ENCODE peak calls at places on chromosomes 16 and 17, in seven cellular contexts. C, Y, B, I, D, G and S are unnamed samples.

GRCh38 chr16:12082207-12082606 is 105.7 kb downstream of the SNX29 start:
- DNase-seq in C (no peak), Y (no peak), B (no peak), I (no peak), D (no peak), G (no peak), S (no peak)

GRCh38 chr17:33389506-33390141 is 96.5 kb upstream of the ASIC2 start:
- DNase-seq in C (no peak), Y (no peak), B (no peak), I (no peak), D (no peak), G (no peak), S (no peak)

GRCh38 chr16:54879681-54880080 is 51.0 kb upstream of the IRX5 start:
- DNase-seq in C (no peak), Y (no peak), B (no peak), I (peak), D (no peak), G (no peak), S (no peak)

GRCh38 chr17:30808785-30809286 is 15.7 kb downstream of the CRLF3 start:
- DNase-seq in C (no peak), Y (no peak), B (no peak), I (no peak), D (no peak), G (no peak), S (no peak)

GRCh38 chr16:23359092-23359760 is 57.1 kb downstream of the SCNN1B start:
- DNase-seq in C (no peak), Y (no peak), B (no peak), I (peak), D (no peak), G (no peak), S (no peak)

GRCh38 chr17:9611557-9611956 is 33.8 kb upstream of the USP43 start:
- DNase-seq in C (no peak), Y (no peak), B (no peak), I (no peak), D (no peak), G (no peak), S (no peak)

GRCh38 chr16:88772871-88773811 is 11.9 kb downstream of the PIEZO1 start:
- DNase-seq in C (no peak), Y (no peak), B (no peak), I (peak), D (no peak), G (peak), S (peak)

GRCh38 chr17:42706732-42707131 is 24.4 kb downstream of the CNTNAP1 start:
- DNase-seq in C (no peak), Y (no peak), B (no peak), I (no peak), D (no peak), G (no peak), S (no peak)

GRCh38 chr16:49084628-49085390 is 196.8 kb downstream of the CBLN1 start:
- DNase-seq in C (no peak), Y (no peak), B (no peak), I (no peak), D (no peak), G (no peak), S (no peak)

GRCh38 chr16:75378616-75379015 is 54.7 kb downstream of the CFDP1 start:
- DNase-seq in C (no peak), Y (no peak), B (no peak), I (no peak), D (no peak), G (no peak), S (no peak)

GRCh38 chr16:77683845-77684526 is 38.3 kb upstream of the NUDT7 start:
- DNase-seq in C (no peak), Y (no peak), B (no peak), I (no peak), D (no peak), G (no peak), S (no peak)

GRCh38 chr16:88446061-88446460 is 7.0 kb upstream of the ZFPM1 start:
- DNase-seq in C (no peak), Y (no peak), B (no peak), I (no peak), D (no peak), G (no peak), S (no peak)

GRCh38 chr16:82993874-82994375 is 367.2 kb downstream of the CDH13 start:
- DNase-seq in C (no peak), Y (no peak), B (no peak), I (no peak), D (no peak), G (no peak), S (no peak)

GRCh38 chr16:29226782-29227181 is 179.7 kb downstream of the NPIPB11 start:
- DNase-seq in C (no peak), Y (no peak), B (no peak), I (no peak), D (no peak), G (no peak), S (no peak)

GRCh38 chr16:46908540-46909372 is 24.6 kb downstream of the GPT2 start:
- DNase-seq in C (peak), Y (peak), B (peak), I (peak), D (no peak), G (peak), S (peak)

GRCh38 chr17:77317091-77317519 is 176.3 kb downstream of the SEC14L1 start:
- DNase-seq in C (no peak), Y (no peak), B (no peak), I (no peak), D (no peak), G (no peak), S (no peak)

GRCh38 chr17:78822552-78822951 is 18.1 kb downstream of the USP36 start:
- DNase-seq in C (no peak), Y (peak), B (no peak), I (peak), D (no peak), G (no peak), S (no peak)

GRCh38 chr16:19308392-19308791 is 22.9 kb downstream of the CLEC19A start:
- DNase-seq in C (no peak), Y (no peak), B (no peak), I (no peak), D (no peak), G (no peak), S (no peak)

GRCh38 chr16:4840984-4841383 is 6.1 kb downstream of the GLYR1 start:
- DNase-seq in C (no peak), Y (no peak), B (no peak), I (no peak), D (no peak), G (no peak), S (no peak)

GRCh38 chr17:4850236-4850635 is 17.1 kb downstream of the MINK1 start:
- DNase-seq in C (no peak), Y (no peak), B (no peak), I (no peak), D (no peak), G (no peak), S (no peak)

GRCh38 chr16:29821663-29822115 is 1.4 kb downstream of the MVP start:
- DNase-seq in C (no peak), Y (no peak), B (no peak), I (peak), D (no peak), G (no peak), S (peak)

GRCh38 chr17:6599364-6599763 is 41.1 kb downstream of the KIAA0753 start:
- DNase-seq in C (no peak), Y (no peak), B (no peak), I (no peak), D (no peak), G (no peak), S (no peak)

GRCh38 chr16:46573008-46573833 is 48.0 kb downstream of the SHCBP1 start:
- DNase-seq in C (no peak), Y (peak), B (no peak), I (peak), D (no peak), G (peak), S (no peak)

GRCh38 chr17:78898947-78899346 is 4.1 kb downstream of the CEP295NL start:
- DNase-seq in C (no peak), Y (no peak), B (no peak), I (no peak), D (no peak), G (no peak), S (no peak)

GRCh38 chr17:77690271-77691161 is 268.0 kb upstream of the TNRC6C start:
- DNase-seq in C (no peak), Y (no peak), B (no peak), I (peak), D (no peak), G (no peak), S (no peak)

GRCh38 chr16:55653106-55653505 is 2.7 kb upstream of the SLC6A2 start:
- DNase-seq in C (no peak), Y (no peak), B (no peak), I (no peak), D (no peak), G (no peak), S (no peak)

GRCh38 chr16:29815032-29815721 is 775 bp upstream of the PAGR1 start:
- DNase-seq in C (no peak), Y (no peak), B (peak), I (peak), D (peak), G (no peak), S (peak)

GRCh38 chr16:47016700-47017133 is 43.2 kb upstream of the DNAJA2 start:
- DNase-seq in C (no peak), Y (no peak), B (peak), I (no peak), D (no peak), G (no peak), S (no peak)

GRCh38 chr17:66695098-66695497 is 139.8 kb upstream of the CACNG5 start:
- DNase-seq in C (no peak), Y (no peak), B (no peak), I (no peak), D (no peak), G (no peak), S (no peak)